ENCODE peak calls at places on chromosomes 12 and 14, in six cellular contexts. M is GM06990, P is cardiac fibroblast, Z is endodermal cell, U is thoracic aorta, K is left ventricle myocardium inferior. W is an unnamed sample.

GRCh38 chr12:1911598-1912575 is 6.6 kb downstream of the CACNA2D4 start:
- DNase-seq in U (no peak), M (no peak), K (no peak), P (no peak), Z (peak; percentile 56), W (no peak)

GRCh38 chr14:77024171-77024627 is 4.3 kb downstream of the IRF2BPL start:
- DNase-seq in Z (peak; percentile 91), P (peak; percentile 34), K (peak; percentile 42), M (no peak), U (no peak), W (no peak)

GRCh38 chr14:101411770-101412169 is 149.5 kb upstream of the DIO3 start:
- DNase-seq in U (no peak), K (no peak), M (no peak), P (no peak), Z (no peak), W (no peak)

GRCh38 chr12:78871566-78871965 is 7.0 kb downstream of the SYT1 start:
- DNase-seq in P (no peak), M (no peak), K (no peak), U (no peak), Z (no peak), W (no peak)

GRCh38 chr12:110555509-110556406 is 27.4 kb downstream of the PPTC7 start:
- DNase-seq in Z (no peak), U (no peak), K (no peak), M (no peak), P (peak; percentile 66), W (peak; percentile 64)

GRCh38 chr12:99035776-99036175 is 390.7 kb downstream of the APAF1 start:
- DNase-seq in M (no peak), P (no peak), U (no peak), K (no peak), Z (no peak), W (no peak)

GRCh38 chr14:103142031-103142430 is 18.8 kb downstream of the TNFAIP2 start:
- DNase-seq in M (no peak), U (no peak), Z (no peak), P (no peak), K (no peak), W (no peak)

GRCh38 chr12:50282581-50283229 is 615 bp downstream of the LIMA1 start:
- DNase-seq in K (no peak), Z (no peak), P (peak; percentile 54), M (no peak), U (no peak), W (no peak)

GRCh38 chr12:130556486-130557055 is 159.5 kb downstream of the RIMBP2 start:
- DNase-seq in K (no peak), M (no peak), Z (no peak), U (no peak), P (no peak), W (no peak)

GRCh38 chr14:93982684-93983007 is 6.3 kb upstream of the ASB2 start:
- DNase-seq in K (no peak), P (no peak), U (no peak), Z (no peak), M (no peak), W (no peak)

GRCh38 chr14:78157855-78158436 is 12.2 kb upstream of the NRXN3 start:
- DNase-seq in M (no peak), Z (peak; percentile 83), K (no peak), U (no peak), P (peak; percentile 9), W (no peak)

GRCh38 chr12:125228519-125229260 is 163.5 kb downstream of the AACS start:
- DNase-seq in P (no peak), M (no peak), K (no peak), Z (peak; percentile 80), U (no peak), W (no peak)

GRCh38 chr12:14836336-14837210 is 6.8 kb downstream of the ART4 start:
- DNase-seq in P (peak; percentile 96), Z (no peak), K (no peak), M (no peak), U (no peak), W (no peak)

GRCh38 chr12:16300222-16300621 is 22.7 kb upstream of the SLC15A5 start:
- DNase-seq in M (no peak), Z (no peak), K (no peak), P (peak; percentile 56), U (no peak), W (no peak)

GRCh38 chr12:80709811-80710726 is 2.6 kb downstream of the MYF6 start:
- DNase-seq in P (peak; percentile 18), K (no peak), Z (peak; percentile 87), U (no peak), M (no peak), W (no peak)

GRCh38 chr12:66959276-66959675 is 280.4 kb upstream of the GRIP1 start:
- DNase-seq in M (no peak), P (no peak), K (no peak), Z (no peak), U (no peak), W (no peak)

GRCh38 chr12:12922191-12922616 is 29.8 kb downstream of the GPRC5D start:
- DNase-seq in K (no peak), U (peak; percentile 56), P (peak; percentile 95), Z (no peak), M (no peak), W (no peak)

GRCh38 chr12:52844386-52844785 is 4.4 kb downstream of the KRT78 start:
- DNase-seq in Z (no peak), P (no peak), M (no peak), K (no peak), U (no peak), W (no peak)

GRCh38 chr12:119423285-119423684 is 88.8 kb downstream of the CCDC60 start:
- DNase-seq in K (no peak), M (no peak), U (no peak), P (no peak), Z (peak; percentile 92), W (no peak)

GRCh38 chr14:89399594-89400068 is 17.4 kb downstream of the FOXN3 start:
- DNase-seq in U (no peak), Z (peak; percentile 66), P (peak; percentile 80), K (no peak), M (no peak), W (peak; percentile 81)

GRCh38 chr14:19941668-19942067 is 11.0 kb downstream of the OR4K1 start:
- DNase-seq in P (no peak), M (no peak), U (no peak), K (no peak), Z (no peak), W (no peak)

GRCh38 chr14:19949218-19949617 is 18.5 kb downstream of the OR4K1 start:
- DNase-seq in U (no peak), M (no peak), K (no peak), Z (no peak), P (no peak), W (no peak)

DNA sequence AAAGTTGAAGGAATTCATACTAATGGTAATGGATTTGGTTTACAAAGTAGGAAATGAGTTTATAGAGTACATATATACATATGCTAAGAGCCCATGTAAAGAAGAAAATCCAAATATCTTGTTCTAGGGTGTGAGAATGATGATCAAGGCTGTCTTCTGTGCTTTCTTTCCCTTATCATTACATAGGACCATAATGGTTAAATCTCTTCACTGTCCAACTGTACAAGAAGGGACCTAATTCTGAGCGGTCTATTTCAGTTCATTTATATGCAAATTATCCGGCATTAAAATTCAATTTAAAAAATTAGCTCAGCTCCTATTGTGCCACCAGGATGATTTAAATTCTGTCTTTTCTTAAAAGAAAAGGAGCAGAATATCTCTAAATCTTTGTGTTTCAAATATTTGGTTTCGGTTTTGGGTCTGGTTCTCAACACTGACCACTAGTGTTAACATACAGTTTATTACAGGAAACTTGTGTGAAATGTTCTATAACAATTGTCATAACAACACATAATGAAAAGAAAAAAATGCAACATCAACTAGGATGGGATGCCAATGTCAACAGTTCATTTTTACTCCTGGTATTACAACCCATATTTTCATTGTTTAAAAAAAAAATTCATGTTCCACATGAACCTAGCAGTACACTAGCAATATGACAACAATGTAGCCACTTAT is 16.8 kb downstream of the OR4K1 start:
- DNase-seq in M (no peak), U (no peak), Z (no peak), P (peak; percentile 6), K (no peak), W (no peak)
- TF ChIP-seq CTCF in M (no peak), U (no peak), Z (no peak), P (no peak), K (no peak), W (no peak)

GRCh38 chr12:84760091-84760490 is 152.5 kb downstream of the SLC6A15 start:
- DNase-seq in K (no peak), U (no peak), Z (no peak), M (no peak), P (no peak), W (no peak)

GRCh38 chr12:84764006-84764405 is 148.6 kb downstream of the SLC6A15 start:
- DNase-seq in P (no peak), U (no peak), K (no peak), M (no peak), Z (no peak), W (no peak)

GRCh38 chr12:84766375-84766774 is 146.2 kb downstream of the SLC6A15 start:
- DNase-seq in M (no peak), U (no peak), Z (no peak), P (no peak), K (no peak), W (no peak)

GRCh38 chr12:84767079-84767478 is 145.5 kb downstream of the SLC6A15 start:
- DNase-seq in Z (no peak), P (no peak), K (no peak), U (no peak), M (no peak), W (no peak)

GRCh38 chr12:84763112-84763511 is 149.5 kb downstream of the SLC6A15 start:
- DNase-seq in P (peak; percentile 23), K (no peak), U (no peak), Z (no peak), M (no peak), W (no peak)
- TF ChIP-seq CTCF in P (no peak), K (no peak), U (no peak), Z (no peak), M (no peak), W (no peak)

DNA sequence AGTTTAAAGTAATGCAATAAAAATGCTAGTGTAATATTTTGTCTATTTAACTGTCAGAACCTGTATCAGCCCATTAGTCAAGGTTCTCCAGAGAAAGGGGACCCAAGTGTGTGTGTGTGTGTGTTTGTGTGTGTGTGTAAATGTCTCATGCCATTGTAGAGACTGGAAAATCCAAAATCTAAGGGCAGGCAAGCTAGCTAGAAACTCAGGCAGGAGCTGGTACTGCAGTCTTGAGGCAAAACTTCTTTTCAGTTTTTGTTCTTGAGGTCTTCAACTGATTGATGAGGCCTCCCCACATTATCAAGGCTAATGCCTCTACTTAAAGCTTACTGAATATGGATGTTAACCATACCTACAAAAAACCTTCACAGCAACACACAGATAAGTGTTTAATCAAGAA is 126.7 kb downstream of the PRKD1 start:
- DNase-seq in U (no peak), M (no peak), P (no peak), Z (no peak), K (no peak), W (no peak)
- TF ChIP-seq CTCF in U (no peak), M (no peak), P (no peak), Z (peak; percentile 59), K (no peak), W (no peak)

DNA sequence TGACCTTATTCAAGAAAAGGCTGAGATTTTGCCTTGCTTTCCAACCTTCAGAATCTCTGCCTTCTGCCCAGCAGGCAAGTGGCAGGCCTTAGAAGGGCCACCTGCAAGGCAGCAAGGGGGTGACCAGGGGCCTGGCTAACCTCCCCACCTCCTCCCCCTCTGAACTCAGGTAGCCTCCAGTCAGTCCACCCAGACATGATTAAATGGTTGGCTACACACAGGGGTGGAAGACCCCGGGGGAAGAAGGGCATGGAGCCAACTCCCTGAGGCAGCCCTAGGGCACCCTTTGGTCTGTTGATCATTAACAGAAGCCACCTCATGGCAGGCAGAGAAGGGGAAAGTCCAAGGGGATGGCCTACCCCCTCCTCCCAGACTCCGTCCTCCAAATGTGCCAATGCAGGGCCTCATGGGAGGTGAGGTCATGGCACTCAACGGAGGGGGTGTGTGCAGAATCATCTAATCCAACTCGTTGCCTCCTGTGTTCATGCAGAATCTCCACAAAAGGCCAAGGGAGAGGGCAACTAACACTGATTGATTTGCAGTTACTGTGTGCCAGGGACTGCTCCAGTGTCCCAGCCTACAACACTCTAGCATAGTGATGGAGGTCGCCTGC is 8.5 kb downstream of the ZFP36L1 start:
- DNase-seq in K (no peak), U (no peak), M (peak; percentile 43), Z (peak; percentile 41), P (peak; percentile 83), W (no peak)
- TF ChIP-seq CTCF in K (no peak), U (no peak), M (no peak), Z (no peak), P (no peak), W (no peak)

W was measured in AG09319.